ENCODE peak calls at places on chromosome 16, in four cellular contexts. F, B, K and A are unnamed samples.

GRCh38 chr16:84175351-84176081 is 11.3 kb downstream of the TAF1C start:
- DNase-seq in B (peak), F (no peak), K (peak), A (peak)

GRCh38 chr16:29710227-29711219 is 31.5 kb downstream of the QPRT start:
- DNase-seq in F (peak), K (peak), B (peak), A (peak)

GRCh38 chr16:67025151-67025550 is 3.8 kb upstream of the CBFB start:
- DNase-seq in K (no peak), B (peak), F (no peak), A (no peak)

GRCh38 chr16:14369734-14370598 is 260.1 kb downstream of the PARN start:
- DNase-seq in B (no peak), K (no peak), F (no peak), A (no peak)

GRCh38 chr16:57184113-57184512 is 1.7 kb downstream of the PSME3IP1 start:
- DNase-seq in B (no peak), K (no peak), F (no peak), A (no peak)

GRCh38 chr16:11586856-11587642 is at the start of gene LITAF:
- DNase-seq in K (peak), F (no peak), B (no peak), A (peak)

GRCh38 chr16:762595-763268 is 2.2 kb downstream of the MSLN start:
- DNase-seq in F (no peak), K (no peak), B (no peak), A (no peak)

GRCh38 chr16:89452241-89452640 is 38.1 kb downstream of the ANKRD11 start:
- DNase-seq in B (no peak), K (no peak), F (no peak), A (no peak)

GRCh38 chr16:49834496-49835009 is 21.4 kb downstream of the ZNF423 start:
- DNase-seq in K (no peak), B (no peak), F (no peak), A (peak)

GRCh38 chr16:64738321-64738960 is 383.4 kb downstream of the CDH11 start:
- DNase-seq in K (no peak), B (no peak), F (no peak), A (no peak)

GRCh38 chr16:58118801-58119508 is 10.2 kb downstream of the CFAP20 start:
- DNase-seq in F (no peak), B (no peak), K (no peak), A (no peak)

GRCh38 chr16:89623511-89624232 is 10.2 kb downstream of the DPEP1 start:
- DNase-seq in K (no peak), B (peak), F (no peak), A (no peak)

GRCh38 chr16:49859139-49859947 is 3.4 kb upstream of the ZNF423 start:
- DNase-seq in F (no peak), K (peak), B (no peak), A (no peak)

GRCh38 chr16:15523939-15524338 is 89.6 kb downstream of the BMERB1 start:
- DNase-seq in B (no peak), F (no peak), K (no peak), A (no peak)

GRCh38 chr16:68590201-68590994 is 51.3 kb downstream of the ZFP90 start:
- DNase-seq in B (peak), F (peak), K (peak), A (peak)

GRCh38 chr16:88069397-88070168 is 118.3 kb downstream of the BANP start:
- DNase-seq in B (no peak), F (no peak), K (no peak), A (no peak)

GRCh38 chr16:54443839-54444238 is 157.3 kb upstream of the IRX3 start:
- DNase-seq in K (no peak), B (no peak), F (no peak), A (no peak)

GRCh38 chr16:912684-913613 is 57.8 kb downstream of the LMF1 start:
- DNase-seq in K (no peak), F (no peak), B (peak), A (no peak)

GRCh38 chr16:64308721-64309120 is 813.1 kb downstream of the CDH11 start:
- DNase-seq in F (no peak), K (no peak), B (no peak), A (no peak)

GRCh38 chr16:89805136-89805905 is 11.1 kb downstream of the FANCA start:
- DNase-seq in B (no peak), K (no peak), F (no peak), A (no peak)

GRCh38 chr16:68093816-68094613 is 8.8 kb downstream of the NFATC3 start:
- DNase-seq in F (no peak), B (no peak), K (peak), A (no peak)

GRCh38 chr16:83586036-83586810 is 221.6 kb upstream of the HSBP1 start:
- DNase-seq in K (no peak), B (no peak), F (no peak), A (no peak)

GRCh38 chr16:15682105-15682570 is 32.1 kb downstream of the NDE1 start:
- DNase-seq in F (peak), K (peak), B (peak), A (no peak)

GRCh38 chr16:87686697-87687570 is 78.9 kb downstream of the KLHDC4 start:
- DNase-seq in K (no peak), B (no peak), F (no peak), A (no peak)

GRCh38 chr16:16857603-16858283 is 478.8 kb downstream of the NPIPA7 start:
- DNase-seq in F (no peak), B (peak), K (no peak), A (no peak)

GRCh38 chr16:67542464-67542863 is 13.8 kb downstream of the RIPOR1 start:
- DNase-seq in F (peak), K (peak), B (no peak), A (peak)

GRCh38 chr16:12437761-12438440 is 365.8 kb downstream of the CPPED1 start:
- DNase-seq in B (no peak), F (no peak), K (no peak), A (no peak)

GRCh38 chr16:89031715-89032659 is 55.0 kb upstream of the CBFA2T3 start:
- DNase-seq in B (no peak), K (no peak), F (no peak), A (no peak)

GRCh38 chr16:52251495-52251894 is 295.4 kb downstream of the TOX3 start:
- DNase-seq in F (no peak), B (no peak), K (no peak), A (no peak)

GRCh38 chr16:72467157-72467759 is 295.3 kb upstream of the PMFBP1 start:
- DNase-seq in F (peak), K (peak), B (peak), A (peak)
- TF ChIP-seq ELF1 in F (no peak), K (no peak), B (no peak), A (no peak)

GRCh38 chr16:81551821-81552304 is 107.3 kb downstream of the CMIP start:
- DNase-seq in K (no peak), F (no peak), B (no peak), A (peak)

GRCh38 chr16:81549547-81550411 is 105.2 kb downstream of the CMIP start:
- DNase-seq in K (no peak), F (no peak), B (no peak), A (no peak)

GRCh38 chr16:81550412-81550768 is 105.8 kb downstream of the CMIP start:
- DNase-seq in B (peak), K (no peak), F (no peak), A (no peak)

GRCh38 chr16:81552743-81553079 is 108.1 kb downstream of the CMIP start:
- DNase-seq in F (no peak), K (no peak), B (no peak), A (no peak)

DNA sequence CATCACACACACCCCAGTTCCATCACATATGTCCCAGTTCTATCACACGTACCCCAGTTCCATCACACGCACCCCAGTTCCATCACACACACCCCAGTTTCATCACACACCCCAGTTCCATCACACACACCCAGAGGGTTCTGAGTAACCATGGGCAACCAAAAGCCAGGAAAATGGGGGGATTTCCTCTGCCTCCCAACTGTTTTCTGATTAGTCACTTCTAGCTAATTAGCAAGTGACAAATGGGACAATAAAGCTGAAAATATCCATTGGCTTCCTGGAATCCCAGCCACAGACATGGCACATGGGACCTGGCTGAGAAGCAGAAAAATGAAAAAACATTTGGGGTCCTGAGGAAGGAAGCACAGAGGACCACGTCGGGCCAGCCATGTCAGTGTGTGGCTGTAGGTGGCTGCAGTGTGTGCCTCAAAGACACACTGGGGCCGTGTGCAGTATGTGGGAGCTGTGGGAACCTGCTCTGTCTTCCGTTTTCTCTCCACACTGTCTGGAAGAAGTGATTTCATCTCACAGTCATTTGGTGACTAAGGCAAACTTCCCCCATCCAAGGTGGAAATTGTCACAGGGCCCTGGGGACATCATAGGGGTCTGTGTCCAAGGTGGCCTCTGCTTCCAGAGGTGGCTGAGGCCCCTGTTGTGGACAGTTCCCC is 106.7 kb downstream of the CMIP start:
- DNase-seq in K (peak), F (no peak), B (no peak), A (peak)
- TF ChIP-seq RAD21 in K (no peak), F (no peak), B (no peak), A (no peak)

GRCh38 chr16:77387075-77387474 is 47.8 kb downstream of the ADAMTS18 start:
- DNase-seq in F (no peak), K (no peak), B (no peak), A (no peak)
- TF ChIP-seq ELF1 in F (no peak), K (no peak), B (no peak), A (no peak)

GRCh38 chr16:27528294-27528693 is 21.4 kb downstream of the GTF3C1 start:
- DNase-seq in K (no peak), F (no peak), B (no peak), A (no peak)
- TF ChIP-seq RAD21 in K (no peak), F (no peak), B (no peak), A (no peak)

DNA sequence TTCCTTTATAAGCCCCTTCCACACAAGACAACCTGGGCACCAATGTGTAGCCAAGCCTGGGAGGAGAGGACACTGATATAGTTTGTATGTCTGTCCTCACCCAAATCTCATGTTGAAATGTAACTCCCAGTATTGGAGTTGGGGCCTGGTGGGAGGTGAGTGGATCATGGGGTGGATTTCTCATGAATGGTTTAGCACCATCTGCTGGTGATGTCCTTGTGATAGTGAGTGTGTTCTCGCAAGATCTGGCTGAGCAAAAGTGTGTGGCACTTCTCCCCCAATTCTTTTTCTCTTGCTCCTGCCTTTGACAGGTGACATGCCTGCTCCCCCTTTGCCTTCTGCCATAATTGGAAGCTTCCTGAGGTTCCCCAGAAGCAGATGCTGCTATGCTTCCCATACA is 135.8 kb downstream of the USP31 start:
- DNase-seq in K (no peak), B (peak), F (peak), A (no peak)
- TF ChIP-seq ELF1 in K (no peak), B (no peak), F (no peak), A (no peak)